ENCODE peak calls at places on chromosome 14, in five cellular contexts. I is GM23338, S is adrenal gland, E is NCI-H1105, Q is activated T-cell treated with anti-CD3 and anti-CD28 coated beads for 24 hours. D is an unnamed sample.

GRCh38 chr14:101233391-101233790 is 327.9 kb upstream of the DIO3 start:
- DNase-seq in I (no peak), S (no peak), Q (no peak), E (no peak), D (peak)

GRCh38 chr14:77498984-77499527 is 440 bp upstream of the ISM2 start:
- DNase-seq in E (no peak), I (peak), Q (no peak), S (no peak), D (peak)

GRCh38 chr14:32413967-32414640 is 85.0 kb downstream of the AKAP6 start:
- DNase-seq in Q (no peak), E (no peak), I (no peak), S (no peak), D (no peak)

GRCh38 chr14:80164991-80165390 is 46.3 kb downstream of the DIO2 start:
- DNase-seq in E (no peak), Q (no peak), S (no peak), I (no peak), D (no peak)

GRCh38 chr14:101072945-101073597 is 169.5 kb upstream of the RTL1 start:
- DNase-seq in E (no peak), I (peak), Q (no peak), S (peak), D (peak)

GRCh38 chr14:101193126-101193844 is 289.8 kb upstream of the RTL1 start:
- DNase-seq in S (no peak), E (no peak), I (no peak), Q (no peak), D (peak)

GRCh38 chr14:73462078-73462715 is 3.9 kb upstream of the NUMB start:
- DNase-seq in S (peak), Q (no peak), I (no peak), E (peak), D (no peak)

GRCh38 chr14:91708795-91709194 is 23.1 kb downstream of the CATSPERB start:
- DNase-seq in S (no peak), E (no peak), I (no peak), Q (no peak), D (no peak)

GRCh38 chr14:34488528-34488927 is 26.5 kb upstream of the SPTSSA start:
- DNase-seq in I (no peak), Q (no peak), E (no peak), S (no peak), D (no peak)

GRCh38 chr14:65186951-65187350 is 84.6 kb upstream of the MAX start:
- DNase-seq in I (no peak), E (no peak), Q (no peak), S (no peak), D (peak)

GRCh38 chr14:22387776-22388241 is 201.2 kb downstream of the DAD1 start:
- DNase-seq in Q (no peak), E (no peak), S (no peak), I (peak), D (peak)

GRCh38 chr14:104813286-104813685 is 12.4 kb downstream of the ZBTB42 start:
- DNase-seq in S (no peak), Q (no peak), I (no peak), E (no peak), D (peak)

GRCh38 chr14:36675581-36675980 is 13.9 kb downstream of the PAX9 start:
- DNase-seq in E (no peak), S (no peak), Q (no peak), I (no peak), D (no peak)

GRCh38 chr14:43901950-43902349 is 605.1 kb downstream of the FSCB start:
- DNase-seq in Q (no peak), I (no peak), S (no peak), E (no peak), D (no peak)

GRCh38 chr14:60106341-60106740 is 14.6 kb downstream of the PCNX4 start:
- DNase-seq in I (no peak), Q (no peak), E (no peak), S (peak), D (no peak)

GRCh38 chr14:90577661-90578282 is 180.9 kb downstream of the CALM1 start:
- DNase-seq in E (no peak), S (no peak), I (no peak), Q (no peak), D (no peak)

GRCh38 chr14:103149847-103150246 is 26.6 kb downstream of the TNFAIP2 start:
- DNase-seq in Q (no peak), I (no peak), S (no peak), E (no peak), D (no peak)

GRCh38 chr14:59342516-59343484 is 122.4 kb downstream of the GPR135 start:
- DNase-seq in I (no peak), Q (no peak), E (no peak), S (no peak), D (no peak)

GRCh38 chr14:34982421-34983147 is at the start of gene SRP54:
- DNase-seq in E (peak), I (peak), Q (peak), S (peak), D (peak)

GRCh38 chr14:64701660-64702059 is 2.6 kb upstream of the PLEKHG3 start:
- DNase-seq in S (no peak), I (peak), Q (no peak), E (no peak), D (peak)

GRCh38 chr14:90381011-90381790 is 15.6 kb upstream of the CALM1 start:
- DNase-seq in Q (no peak), S (peak), E (no peak), I (no peak), D (no peak)

GRCh38 chr14:92728781-92729364 is 19.6 kb downstream of the LGMN start:
- DNase-seq in Q (peak), E (peak), S (peak), I (no peak), D (no peak)

GRCh38 chr14:97312910-97313309 is 515.7 kb downstream of the VRK1 start:
- DNase-seq in S (no peak), E (no peak), Q (no peak), I (no peak), D (no peak)

GRCh38 chr14:90546767-90547166 is 149.9 kb downstream of the CALM1 start:
- DNase-seq in Q (no peak), I (no peak), E (no peak), S (no peak), D (peak)

GRCh38 chr14:88352299-88353097 is 29.4 kb upstream of the KCNK10 start:
- DNase-seq in I (no peak), S (no peak), Q (no peak), E (peak), D (no peak)

D was measured in H7.